ENCODE peak calls at places on chromosomes 3 and 15, in four cellular contexts. G, Z, V and Y are unnamed samples.

GRCh38 chr3:35254917-35255316 is 384.4 kb upstream of the ARPP21 start:
- DNase-seq in G (no peak), V (no peak), Z (no peak), Y (no peak)

GRCh38 chr3:115165701-115166100 is 18.6 kb upstream of the ZBTB20 start:
- DNase-seq in V (no peak), Z (no peak), G (no peak), Y (no peak)

GRCh38 chr3:141276398-141276797 is 44.8 kb downstream of the PXYLP1 start:
- DNase-seq in G (no peak), Z (no peak), V (no peak), Y (no peak)

GRCh38 chr3:154081305-154081704 is 39.9 kb upstream of the ARHGEF26 start:
- DNase-seq in V (no peak), G (no peak), Z (no peak), Y (no peak)

GRCh38 chr3:184611606-184612304 is 50.2 kb downstream of the EPHB3 start:
- DNase-seq in V (no peak), G (no peak), Z (no peak), Y (no peak)

GRCh38 chr15:69513986-69514385 is 61.4 kb downstream of the RPLP1 start:
- DNase-seq in Z (no peak), G (no peak), V (no peak), Y (no peak)

GRCh38 chr3:183489455-183490210 is 61.2 kb upstream of the MCF2L2 start:
- DNase-seq in Z (peak; percentile 14), V (no peak), G (no peak), Y (no peak)

GRCh38 chr3:8500208-8500961 is 1.2 kb upstream of the LMCD1 start:
- DNase-seq in Z (peak; percentile 86), G (no peak), V (peak; percentile 16), Y (no peak)

GRCh38 chr15:92803852-92804609 is 96.1 kb upstream of the CHD2 start:
- DNase-seq in Z (peak; percentile 100), V (peak; percentile 57), G (peak; percentile 78), Y (no peak)

GRCh38 chr3:183287301-183287971 is 34.4 kb downstream of the B3GNT5 start:
- DNase-seq in V (no peak), Z (peak; percentile 95), G (peak; percentile 55), Y (no peak)

GRCh38 chr15:74449643-74450205 is 11.2 kb downstream of the UBL7 start:
- DNase-seq in V (no peak), Z (no peak), G (no peak), Y (no peak)

GRCh38 chr3:166362698-166363097 is 525.5 kb upstream of the BCHE start:
- DNase-seq in V (no peak), G (no peak), Z (peak; percentile 15), Y (no peak)

GRCh38 chr3:40780341-40780800 is 255.6 kb downstream of the ZNF621 start:
- DNase-seq in V (no peak), G (peak; percentile 59), Z (no peak), Y (no peak)

GRCh38 chr3:20040476-20041196 is 390 bp downstream of the KAT2B start:
- DNase-seq in G (peak; percentile 91), V (peak; percentile 80), Z (peak; percentile 63), Y (peak; percentile 85)
- H3K4me3 ChIP-seq in G (peak overlapping the region; percentile 92), V (peak overlapping the region; percentile 49), Z (peak overlapping the region; percentile 76), Y (peak overlapping the region; percentile 79)

GRCh38 chr3:128987297-128987696 is 6.6 kb downstream of the CFAP92 start:
- DNase-seq in Z (no peak), V (no peak), G (peak; percentile 18), Y (no peak)
- H3K27me3 ChIP-seq in Z (peaks cover 12% of the 10 kb centered on the region), V (no peaks in the 10 kb centered on the region), G (no peaks in the 10 kb centered on the region), Y (no peaks in the 10 kb centered on the region)

GRCh38 chr3:71131385-71131871 is 452.1 kb downstream of the FOXP1 start:
- DNase-seq in G (no peak), V (peak; percentile 29), Z (no peak), Y (no peak)
- H3K4me3 ChIP-seq in G (peak overlapping the region; percentile 62), V (no peak overlapping the region), Z (no peak overlapping the region), Y (no peak overlapping the region)

GRCh38 chr3:195013411-195013810 is 257.5 kb downstream of the XXYLT1 start:
- DNase-seq in Z (no peak), G (peak; percentile 41), V (no peak), Y (no peak)

GRCh38 chr3:195012571-195012970 is 258.4 kb downstream of the XXYLT1 start:
- DNase-seq in G (peak; percentile 14), V (no peak), Z (no peak), Y (no peak)

GRCh38 chr3:195013962-195014361 is 257.0 kb downstream of the XXYLT1 start:
- DNase-seq in G (peak; percentile 17), Z (no peak), V (no peak), Y (no peak)

GRCh38 chr3:195012100-195012499 is 258.9 kb downstream of the XXYLT1 start:
- DNase-seq in G (peak; percentile 36), V (no peak), Z (no peak), Y (no peak)

GRCh38 chr3:195015021-195015420 is 255.9 kb downstream of the XXYLT1 start:
- DNase-seq in G (peak; percentile 19), V (no peak), Z (peak; percentile 71), Y (no peak)
- H3K27me3 ChIP-seq in G (no peaks in the 10 kb centered on the region), V (peaks cover 3% of the 10 kb centered on the region), Z (peaks cover 29% of the 10 kb centered on the region), Y (no peaks in the 10 kb centered on the region)

GRCh38 chr3:132593241-132593949 is 3.7 kb upstream of the ACKR4 start:
- DNase-seq in Z (no peak), V (no peak), G (no peak), Y (no peak)
- H3K4me3 ChIP-seq in Z (no peak overlapping the region), V (no peak overlapping the region), G (no peak overlapping the region), Y (no peak overlapping the region)

DNA sequence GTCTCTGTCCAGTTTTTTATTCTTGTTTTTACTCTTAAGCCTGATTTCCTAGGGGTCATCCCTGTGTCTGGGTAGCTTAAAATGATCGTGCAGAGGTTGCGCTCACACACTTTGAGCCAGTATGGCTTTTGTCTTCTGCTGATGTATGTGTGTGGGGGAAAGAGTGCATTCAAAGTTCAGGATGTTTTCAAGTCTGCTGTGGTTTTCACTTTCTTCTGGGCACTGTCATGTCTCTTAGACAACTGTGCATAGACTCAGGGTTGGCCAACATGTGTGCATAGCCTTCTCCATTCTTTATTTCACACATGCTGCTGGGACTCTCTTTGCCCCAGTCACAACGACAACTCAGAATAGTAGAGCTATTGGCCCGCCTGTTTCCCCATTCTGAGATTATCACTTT is 139.1 kb downstream of the WNT7A start:
- DNase-seq in Z (no peak), G (no peak), V (no peak), Y (no peak)
- H3K27me3 ChIP-seq in Z (no peaks in the 10 kb centered on the region), G (no peaks in the 10 kb centered on the region), V (peaks cover 4% of the 10 kb centered on the region), Y (no peaks in the 10 kb centered on the region)

GRCh38 chr15:76998661-76999285 is 3.8 kb downstream of the PSTPIP1 start:
- DNase-seq in G (no peak), Z (no peak), V (no peak), Y (no peak)

GRCh38 chr15:76994971-76995945 is at the start of gene PSTPIP1:
- DNase-seq in Z (no peak), G (peak; percentile 88), V (no peak), Y (peak; percentile 72)

GRCh38 chr15:76996076-76996525 is 1.2 kb downstream of the PSTPIP1 start:
- DNase-seq in V (no peak), G (peak; percentile 42), Z (no peak), Y (no peak)

GRCh38 chr15:76994496-76994895 is 430 bp upstream of the PSTPIP1 start:
- DNase-seq in Z (no peak), G (peak; percentile 37), V (no peak), Y (no peak)

GRCh38 chr15:76996526-76997401 is 1.8 kb downstream of the PSTPIP1 start:
- DNase-seq in G (peak; percentile 69), Z (peak; percentile 11), V (no peak), Y (no peak)
- H3K4me3 ChIP-seq in G (peak overlapping the region; percentile 37), Z (no peak overlapping the region), V (no peak overlapping the region), Y (no peak overlapping the region)

DNA sequence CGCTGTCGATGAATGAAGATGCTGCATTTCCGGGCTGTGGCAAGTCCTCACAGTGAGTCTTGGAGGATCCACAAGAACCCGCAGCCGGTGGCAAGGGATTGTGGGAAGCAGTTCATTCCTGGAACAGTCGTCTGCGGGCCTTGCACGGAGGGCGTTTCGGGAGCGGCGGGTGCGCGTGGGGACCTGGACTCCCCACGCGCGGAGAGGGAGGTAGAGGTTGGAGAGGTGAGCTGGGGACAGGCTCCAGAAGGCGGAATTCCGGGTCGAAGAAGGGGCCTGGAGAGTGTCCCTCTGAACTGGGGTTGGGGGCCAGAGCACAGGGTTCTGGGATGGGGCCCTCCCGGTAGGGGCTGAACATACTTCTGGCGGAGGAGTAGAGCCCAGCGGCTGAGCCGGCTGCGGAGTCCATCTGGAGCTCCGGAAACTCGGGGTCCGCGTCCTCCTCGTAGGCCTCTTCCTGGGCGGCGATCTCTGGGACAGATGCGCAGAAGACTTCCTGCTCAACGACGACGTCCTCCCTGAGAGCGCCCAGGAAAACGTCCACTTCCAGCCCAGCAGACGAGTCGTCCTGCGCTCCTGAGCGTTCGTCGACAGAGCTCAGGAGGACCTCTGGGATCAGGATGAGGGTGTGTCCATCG is 593 bp downstream of the PRR23A start:
- DNase-seq in G (no peak), Z (no peak), V (no peak), Y (no peak)
- H3K27me3 ChIP-seq in G (no peaks in the 10 kb centered on the region), Z (no peaks in the 10 kb centered on the region), V (no peaks in the 10 kb centered on the region), Y (no peaks in the 10 kb centered on the region)

GRCh38 chr15:43266834-43267233 is at the start of gene TGM5:
- DNase-seq in G (peak; percentile 60), Z (no peak), V (no peak), Y (no peak)
- H3K4me3 ChIP-seq in G (no peak within 1 kb of the TSS), Z (no peak within 1 kb of the TSS), V (no peak within 1 kb of the TSS), Y (no peak within 1 kb of the TSS)